ENCODE peak calls at places on chromosomes 12 and 14, in four cellular contexts. D is BE2C, B is AG09319, I is activated T-cell treated with anti-CD3 and anti-CD28 coated beads for 24 hours. F is an unnamed sample.

GRCh38 chr12:76863811-76864210 is 15.0 kb downstream of the CSRP2 start:
- DNase-seq in D (no peak), B (no peak), I (no peak), F (no peak)

GRCh38 chr12:102964872-102965271 is 7.4 kb downstream of the ASCL1 start:
- DNase-seq in D (no peak), B (no peak), I (no peak), F (no peak)

GRCh38 chr14:91315844-91316267 is 71.4 kb upstream of the GPR68 start:
- DNase-seq in D (no peak), B (no peak), I (peak), F (no peak)

GRCh38 chr14:22159049-22159448 is 430.0 kb downstream of the DAD1 start:
- DNase-seq in D (no peak), B (no peak), I (no peak), F (no peak)

GRCh38 chr12:52291267-52291935 is at the start of gene KRT81:
- DNase-seq in D (no peak), B (no peak), I (no peak), F (no peak)

GRCh38 chr12:6840428-6841138 is at the start of gene GNB3:
- DNase-seq in D (no peak), B (no peak), I (no peak), F (no peak)

GRCh38 chr14:53893374-53893773 is 63.3 kb downstream of the BMP4 start:
- DNase-seq in D (no peak), B (no peak), I (no peak), F (no peak)

GRCh38 chr14:65057704-65058103 is 44.6 kb downstream of the MAX start:
- DNase-seq in D (no peak), B (no peak), I (no peak), F (no peak)

GRCh38 chr12:108156717-108157116 is 27.6 kb downstream of the WSCD2 start:
- DNase-seq in D (no peak), B (no peak), I (no peak), F (no peak)

GRCh38 chr12:56658921-56659320 is 13.1 kb upstream of the ATP5F1B start:
- DNase-seq in D (no peak), B (no peak), I (no peak), F (no peak)

GRCh38 chr14:34699873-34700621 is 14.3 kb downstream of the CFL2 start:
- DNase-seq in D (no peak), B (peak), I (no peak), F (peak)

GRCh38 chr12:26919216-26919555 is 18.6 kb downstream of the INTS13 start:
- DNase-seq in D (no peak), B (no peak), I (no peak), F (no peak)

GRCh38 chr12:6849976-6850560 is 1.0 kb downstream of the CDCA3 start:
- DNase-seq in D (no peak), B (no peak), I (no peak), F (no peak)

GRCh38 chr14:104293231-104293841 is 154.9 kb downstream of the KIF26A start:
- DNase-seq in D (peak), B (no peak), I (no peak), F (no peak)

GRCh38 chr12:43210437-43211197 is 341.4 kb downstream of the ADAMTS20 start:
- DNase-seq in D (no peak), B (no peak), I (no peak), F (no peak)

GRCh38 chr12:15193927-15194326 is 27.3 kb downstream of the RERG start:
- DNase-seq in D (no peak), B (no peak), I (no peak), F (no peak)

GRCh38 chr14:30227871-30228270 is 300.2 kb upstream of the PRKD1 start:
- DNase-seq in D (no peak), B (peak), I (no peak), F (no peak)

GRCh38 chr14:99590746-99591555 is 13.1 kb downstream of the CCDC85C start:
- DNase-seq in D (peak), B (no peak), I (no peak), F (no peak)

GRCh38 chr14:69046468-69046867 is 67.4 kb upstream of the ACTN1 start:
- DNase-seq in D (peak), B (no peak), I (no peak), F (no peak)

GRCh38 chr14:80941241-80942157 is at the start of gene CEP128:
- DNase-seq in D (peak), B (peak), I (peak), F (peak)

GRCh38 chr12:6370576-6370935 is 4.8 kb downstream of the SCNN1A start:
- DNase-seq in D (no peak), B (no peak), I (no peak), F (no peak)

GRCh38 chr14:79581912-79582576 is 629.3 kb downstream of the DIO2 start:
- DNase-seq in D (no peak), B (no peak), I (no peak), F (no peak)

GRCh38 chr12:19757317-19757877 is 318.1 kb downstream of the AEBP2 start:
- DNase-seq in D (no peak), B (no peak), I (no peak), F (peak)

GRCh38 chr14:65794674-65795279 is 382.2 kb downstream of the FUT8 start:
- DNase-seq in D (no peak), B (no peak), I (no peak), F (no peak)

GRCh38 chr14:34203271-34203722 is 252.4 kb upstream of the EGLN3 start:
- DNase-seq in D (no peak), B (no peak), I (no peak), F (no peak)

F was measured in A673.